ENCODE peak calls at places on chromosomes 12 and 14, in nine cellular contexts. One of them, this sample, is unnamed.

GRCh38 chr12:25263594-25263993 is 12.9 kb upstream of the KRAS start:
- DNase-seq in nucleus accumbens: no peak
- DNase-seq in activated CD8-positive, alpha-beta memory T cell treated with anti-CD3 and anti-CD28 coated beads for 1 hour: no peak
- DNase-seq in suprapubic skin: no peak
- DNase-seq in HFFc6: no peak
- DNase-seq in left cardiac atrium: no peak
- DNase-seq in H7: no peak
- DNase-seq in heart right ventricle: no peak
- DNase-seq in activated CD4-positive, alpha-beta T cell treated with anti-CD3 and anti-CD28 coated beads, Interleukin-2, amount 10 ng/mL, durations not matched to agents 7 days and 5 days: no peak
- DNase-seq in this sample: no peak

GRCh38 chr12:87678453-87678852 is 350.7 kb downstream of the C12orf50 start:
- DNase-seq in nucleus accumbens: no peak
- DNase-seq in activated CD8-positive, alpha-beta memory T cell treated with anti-CD3 and anti-CD28 coated beads for 1 hour: no peak
- DNase-seq in suprapubic skin: no peak
- DNase-seq in HFFc6: no peak
- DNase-seq in left cardiac atrium: no peak
- DNase-seq in H7: no peak
- DNase-seq in heart right ventricle: no peak
- DNase-seq in activated CD4-positive, alpha-beta T cell treated with anti-CD3 and anti-CD28 coated beads, Interleukin-2, amount 10 ng/mL, durations not matched to agents 7 days and 5 days: no peak
- DNase-seq in this sample: no peak

GRCh38 chr14:38522724-38523123 is 266.8 kb upstream of the CLEC14A start:
- DNase-seq in nucleus accumbens: no peak
- DNase-seq in activated CD8-positive, alpha-beta memory T cell treated with anti-CD3 and anti-CD28 coated beads for 1 hour: no peak
- DNase-seq in suprapubic skin: no peak
- DNase-seq in HFFc6: no peak
- DNase-seq in left cardiac atrium: no peak
- DNase-seq in H7: no peak
- DNase-seq in heart right ventricle: no peak
- DNase-seq in activated CD4-positive, alpha-beta T cell treated with anti-CD3 and anti-CD28 coated beads, Interleukin-2, amount 10 ng/mL, durations not matched to agents 7 days and 5 days: no peak
- DNase-seq in this sample: no peak

GRCh38 chr12:106840217-106840616 is 65.7 kb downstream of the RIC8B start:
- DNase-seq in nucleus accumbens: no peak
- DNase-seq in activated CD8-positive, alpha-beta memory T cell treated with anti-CD3 and anti-CD28 coated beads for 1 hour: no peak
- DNase-seq in suprapubic skin: no peak
- DNase-seq in HFFc6: peak; percentile 23
- DNase-seq in left cardiac atrium: no peak
- DNase-seq in H7: peak; percentile 37
- DNase-seq in heart right ventricle: no peak
- DNase-seq in activated CD4-positive, alpha-beta T cell treated with anti-CD3 and anti-CD28 coated beads, Interleukin-2, amount 10 ng/mL, durations not matched to agents 7 days and 5 days: no peak
- DNase-seq in this sample: no peak

GRCh38 chr12:6700646-6701051 is at the start of gene PIANP:
- DNase-seq in nucleus accumbens: no peak
- DNase-seq in activated CD8-positive, alpha-beta memory T cell treated with anti-CD3 and anti-CD28 coated beads for 1 hour: no peak
- DNase-seq in suprapubic skin: no peak
- DNase-seq in HFFc6: no peak
- DNase-seq in left cardiac atrium: peak; percentile 45
- DNase-seq in H7: peak; percentile 87
- DNase-seq in heart right ventricle: no peak
- DNase-seq in activated CD4-positive, alpha-beta T cell treated with anti-CD3 and anti-CD28 coated beads, Interleukin-2, amount 10 ng/mL, durations not matched to agents 7 days and 5 days: peak; percentile 54
- DNase-seq in this sample: no peak

GRCh38 chr12:14716848-14717444 is 20.5 kb upstream of the GUCY2C start:
- DNase-seq in nucleus accumbens: no peak
- DNase-seq in activated CD8-positive, alpha-beta memory T cell treated with anti-CD3 and anti-CD28 coated beads for 1 hour: peak; percentile 13
- DNase-seq in suprapubic skin: no peak
- DNase-seq in HFFc6: peak; percentile 30
- DNase-seq in left cardiac atrium: no peak
- DNase-seq in H7: peak; percentile 58
- DNase-seq in heart right ventricle: peak; percentile 18
- DNase-seq in activated CD4-positive, alpha-beta T cell treated with anti-CD3 and anti-CD28 coated beads, Interleukin-2, amount 10 ng/mL, durations not matched to agents 7 days and 5 days: peak; percentile 63
- DNase-seq in this sample: no peak

GRCh38 chr14:99129998-99130397 is 142.0 kb downstream of the BCL11B start:
- DNase-seq in nucleus accumbens: no peak
- DNase-seq in activated CD8-positive, alpha-beta memory T cell treated with anti-CD3 and anti-CD28 coated beads for 1 hour: no peak
- DNase-seq in suprapubic skin: no peak
- DNase-seq in HFFc6: no peak
- DNase-seq in left cardiac atrium: no peak
- DNase-seq in H7: no peak
- DNase-seq in heart right ventricle: no peak
- DNase-seq in activated CD4-positive, alpha-beta T cell treated with anti-CD3 and anti-CD28 coated beads, Interleukin-2, amount 10 ng/mL, durations not matched to agents 7 days and 5 days: no peak
- DNase-seq in this sample: no peak

GRCh38 chr12:12008931-12009611 is 61.7 kb upstream of the BCL2L14 start:
- DNase-seq in nucleus accumbens: no peak
- DNase-seq in activated CD8-positive, alpha-beta memory T cell treated with anti-CD3 and anti-CD28 coated beads for 1 hour: no peak
- DNase-seq in suprapubic skin: no peak
- DNase-seq in HFFc6: peak; percentile 62
- DNase-seq in left cardiac atrium: no peak
- DNase-seq in H7: peak; percentile 83
- DNase-seq in heart right ventricle: no peak
- DNase-seq in activated CD4-positive, alpha-beta T cell treated with anti-CD3 and anti-CD28 coated beads, Interleukin-2, amount 10 ng/mL, durations not matched to agents 7 days and 5 days: peak; percentile 66
- DNase-seq in this sample: no peak

GRCh38 chr12:57229634-57230380 is at the start of gene SHMT2:
- DNase-seq in nucleus accumbens: peak; percentile 91
- DNase-seq in activated CD8-positive, alpha-beta memory T cell treated with anti-CD3 and anti-CD28 coated beads for 1 hour: peak; percentile 85
- DNase-seq in suprapubic skin: peak; percentile 95
- DNase-seq in HFFc6: peak; percentile 92
- DNase-seq in left cardiac atrium: peak; percentile 98
- DNase-seq in H7: peak; percentile 98
- DNase-seq in heart right ventricle: peak; percentile 95
- DNase-seq in activated CD4-positive, alpha-beta T cell treated with anti-CD3 and anti-CD28 coated beads, Interleukin-2, amount 10 ng/mL, durations not matched to agents 7 days and 5 days: peak; percentile 96
- DNase-seq in this sample: no peak

GRCh38 chr12:123946152-123946515 is 26.5 kb downstream of the CCDC92 start:
- DNase-seq in nucleus accumbens: no peak
- DNase-seq in activated CD8-positive, alpha-beta memory T cell treated with anti-CD3 and anti-CD28 coated beads for 1 hour: no peak
- DNase-seq in suprapubic skin: no peak
- DNase-seq in HFFc6: no peak
- DNase-seq in left cardiac atrium: no peak
- DNase-seq in H7: peak; percentile 27
- DNase-seq in heart right ventricle: no peak
- DNase-seq in activated CD4-positive, alpha-beta T cell treated with anti-CD3 and anti-CD28 coated beads, Interleukin-2, amount 10 ng/mL, durations not matched to agents 7 days and 5 days: no peak
- DNase-seq in this sample: no peak

GRCh38 chr14:36238666-36239363 is 62.3 kb upstream of the PTCSC3 start:
- DNase-seq in nucleus accumbens: no peak
- DNase-seq in activated CD8-positive, alpha-beta memory T cell treated with anti-CD3 and anti-CD28 coated beads for 1 hour: no peak
- DNase-seq in suprapubic skin: no peak
- DNase-seq in HFFc6: peak; percentile 39
- DNase-seq in left cardiac atrium: no peak
- DNase-seq in H7: no peak
- DNase-seq in heart right ventricle: no peak
- DNase-seq in activated CD4-positive, alpha-beta T cell treated with anti-CD3 and anti-CD28 coated beads, Interleukin-2, amount 10 ng/mL, durations not matched to agents 7 days and 5 days: no peak
- DNase-seq in this sample: no peak

GRCh38 chr14:103290494-103290893 is 43.5 kb upstream of the EIF5 start:
- DNase-seq in nucleus accumbens: no peak
- DNase-seq in activated CD8-positive, alpha-beta memory T cell treated with anti-CD3 and anti-CD28 coated beads for 1 hour: no peak
- DNase-seq in suprapubic skin: no peak
- DNase-seq in HFFc6: no peak
- DNase-seq in left cardiac atrium: no peak
- DNase-seq in H7: no peak
- DNase-seq in heart right ventricle: no peak
- DNase-seq in activated CD4-positive, alpha-beta T cell treated with anti-CD3 and anti-CD28 coated beads, Interleukin-2, amount 10 ng/mL, durations not matched to agents 7 days and 5 days: no peak
- DNase-seq in this sample: no peak

GRCh38 chr12:112308652-112309051 is 73.6 kb downstream of the HECTD4 start:
- DNase-seq in nucleus accumbens: no peak
- DNase-seq in activated CD8-positive, alpha-beta memory T cell treated with anti-CD3 and anti-CD28 coated beads for 1 hour: no peak
- DNase-seq in suprapubic skin: no peak
- DNase-seq in HFFc6: no peak
- DNase-seq in left cardiac atrium: no peak
- DNase-seq in H7: no peak
- DNase-seq in heart right ventricle: no peak
- DNase-seq in activated CD4-positive, alpha-beta T cell treated with anti-CD3 and anti-CD28 coated beads, Interleukin-2, amount 10 ng/mL, durations not matched to agents 7 days and 5 days: no peak
- DNase-seq in this sample: no peak

GRCh38 chr14:31263485-31264133 is 56.0 kb upstream of the HECTD1 start:
- DNase-seq in nucleus accumbens: peak; percentile 15
- DNase-seq in activated CD8-positive, alpha-beta memory T cell treated with anti-CD3 and anti-CD28 coated beads for 1 hour: no peak
- DNase-seq in suprapubic skin: peak; percentile 80
- DNase-seq in HFFc6: peak; percentile 100
- DNase-seq in left cardiac atrium: peak; percentile 61
- DNase-seq in H7: no peak
- DNase-seq in heart right ventricle: peak; percentile 17
- DNase-seq in activated CD4-positive, alpha-beta T cell treated with anti-CD3 and anti-CD28 coated beads, Interleukin-2, amount 10 ng/mL, durations not matched to agents 7 days and 5 days: no peak
- DNase-seq in this sample: no peak

GRCh38 chr12:54364413-54364812 is at the start of gene GPR84:
- DNase-seq in nucleus accumbens: no peak
- DNase-seq in activated CD8-positive, alpha-beta memory T cell treated with anti-CD3 and anti-CD28 coated beads for 1 hour: no peak
- DNase-seq in suprapubic skin: no peak
- DNase-seq in HFFc6: no peak
- DNase-seq in left cardiac atrium: no peak
- DNase-seq in H7: no peak
- DNase-seq in heart right ventricle: no peak
- DNase-seq in activated CD4-positive, alpha-beta T cell treated with anti-CD3 and anti-CD28 coated beads, Interleukin-2, amount 10 ng/mL, durations not matched to agents 7 days and 5 days: peak; percentile 46
- DNase-seq in this sample: no peak

GRCh38 chr14:103547941-103548462 is 14.5 kb downstream of the BAG5 start:
- DNase-seq in nucleus accumbens: no peak
- DNase-seq in activated CD8-positive, alpha-beta memory T cell treated with anti-CD3 and anti-CD28 coated beads for 1 hour: no peak
- DNase-seq in suprapubic skin: no peak
- DNase-seq in HFFc6: no peak
- DNase-seq in left cardiac atrium: peak; percentile 19
- DNase-seq in H7: peak; percentile 69
- DNase-seq in heart right ventricle: no peak
- DNase-seq in activated CD4-positive, alpha-beta T cell treated with anti-CD3 and anti-CD28 coated beads, Interleukin-2, amount 10 ng/mL, durations not matched to agents 7 days and 5 days: no peak
- DNase-seq in this sample: no peak

GRCh38 chr12:71935594-71935993 is 3.1 kb upstream of the TPH2 start:
- DNase-seq in nucleus accumbens: no peak
- DNase-seq in activated CD8-positive, alpha-beta memory T cell treated with anti-CD3 and anti-CD28 coated beads for 1 hour: no peak
- DNase-seq in suprapubic skin: no peak
- DNase-seq in HFFc6: no peak
- DNase-seq in left cardiac atrium: no peak
- DNase-seq in H7: no peak
- DNase-seq in heart right ventricle: no peak
- DNase-seq in activated CD4-positive, alpha-beta T cell treated with anti-CD3 and anti-CD28 coated beads, Interleukin-2, amount 10 ng/mL, durations not matched to agents 7 days and 5 days: no peak
- DNase-seq in this sample: no peak

GRCh38 chr14:72528059-72528950 is 365.6 kb downstream of the DPF3 start:
- DNase-seq in nucleus accumbens: no peak
- DNase-seq in activated CD8-positive, alpha-beta memory T cell treated with anti-CD3 and anti-CD28 coated beads for 1 hour: no peak
- DNase-seq in suprapubic skin: no peak
- DNase-seq in HFFc6: peak; percentile 24
- DNase-seq in left cardiac atrium: no peak
- DNase-seq in H7: no peak
- DNase-seq in heart right ventricle: no peak
- DNase-seq in activated CD4-positive, alpha-beta T cell treated with anti-CD3 and anti-CD28 coated beads, Interleukin-2, amount 10 ng/mL, durations not matched to agents 7 days and 5 days: no peak
- DNase-seq in this sample: no peak

GRCh38 chr12:120592121-120593049 is 11.2 kb upstream of the POP5 start:
- DNase-seq in nucleus accumbens: no peak
- DNase-seq in activated CD8-positive, alpha-beta memory T cell treated with anti-CD3 and anti-CD28 coated beads for 1 hour: no peak
- DNase-seq in suprapubic skin: no peak
- DNase-seq in HFFc6: no peak
- DNase-seq in left cardiac atrium: no peak
- DNase-seq in H7: no peak
- DNase-seq in heart right ventricle: no peak
- DNase-seq in activated CD4-positive, alpha-beta T cell treated with anti-CD3 and anti-CD28 coated beads, Interleukin-2, amount 10 ng/mL, durations not matched to agents 7 days and 5 days: no peak
- DNase-seq in this sample: no peak

GRCh38 chr12:21169878-21170472 is 39.0 kb downstream of the SLCO1B1 start:
- DNase-seq in nucleus accumbens: no peak
- DNase-seq in activated CD8-positive, alpha-beta memory T cell treated with anti-CD3 and anti-CD28 coated beads for 1 hour: no peak
- DNase-seq in suprapubic skin: no peak
- DNase-seq in HFFc6: peak; percentile 4
- DNase-seq in left cardiac atrium: no peak
- DNase-seq in H7: peak; percentile 46
- DNase-seq in heart right ventricle: no peak
- DNase-seq in activated CD4-positive, alpha-beta T cell treated with anti-CD3 and anti-CD28 coated beads, Interleukin-2, amount 10 ng/mL, durations not matched to agents 7 days and 5 days: peak; percentile 39
- DNase-seq in this sample: no peak

GRCh38 chr12:80187660-80188090 is 88.3 kb downstream of the OTOGL start:
- DNase-seq in nucleus accumbens: no peak
- DNase-seq in activated CD8-positive, alpha-beta memory T cell treated with anti-CD3 and anti-CD28 coated beads for 1 hour: no peak
- DNase-seq in suprapubic skin: no peak
- DNase-seq in HFFc6: peak; percentile 34
- DNase-seq in left cardiac atrium: peak; percentile 52
- DNase-seq in H7: no peak
- DNase-seq in heart right ventricle: peak; percentile 77
- DNase-seq in activated CD4-positive, alpha-beta T cell treated with anti-CD3 and anti-CD28 coated beads, Interleukin-2, amount 10 ng/mL, durations not matched to agents 7 days and 5 days: peak; percentile 22
- DNase-seq in this sample: no peak

GRCh38 chr12:20514598-20514997 is 146.3 kb downstream of the PDE3A start:
- DNase-seq in nucleus accumbens: no peak
- DNase-seq in activated CD8-positive, alpha-beta memory T cell treated with anti-CD3 and anti-CD28 coated beads for 1 hour: no peak
- DNase-seq in suprapubic skin: no peak
- DNase-seq in HFFc6: no peak
- DNase-seq in left cardiac atrium: no peak
- DNase-seq in H7: no peak
- DNase-seq in heart right ventricle: no peak
- DNase-seq in activated CD4-positive, alpha-beta T cell treated with anti-CD3 and anti-CD28 coated beads, Interleukin-2, amount 10 ng/mL, durations not matched to agents 7 days and 5 days: no peak
- DNase-seq in this sample: no peak

GRCh38 chr12:27451416-27451815 is 4.9 kb downstream of the SMCO2 start:
- DNase-seq in nucleus accumbens: no peak
- DNase-seq in activated CD8-positive, alpha-beta memory T cell treated with anti-CD3 and anti-CD28 coated beads for 1 hour: no peak
- DNase-seq in suprapubic skin: no peak
- DNase-seq in HFFc6: no peak
- DNase-seq in left cardiac atrium: no peak
- DNase-seq in H7: no peak
- DNase-seq in heart right ventricle: no peak
- DNase-seq in activated CD4-positive, alpha-beta T cell treated with anti-CD3 and anti-CD28 coated beads, Interleukin-2, amount 10 ng/mL, durations not matched to agents 7 days and 5 days: no peak
- DNase-seq in this sample: no peak

GRCh38 chr12:110039085-110039807 is 9.1 kb downstream of the C12orf76 start:
- DNase-seq in nucleus accumbens: no peak
- DNase-seq in activated CD8-positive, alpha-beta memory T cell treated with anti-CD3 and anti-CD28 coated beads for 1 hour: no peak
- DNase-seq in suprapubic skin: no peak
- DNase-seq in HFFc6: peak; percentile 96
- DNase-seq in left cardiac atrium: no peak
- DNase-seq in H7: no peak
- DNase-seq in heart right ventricle: no peak
- DNase-seq in activated CD4-positive, alpha-beta T cell treated with anti-CD3 and anti-CD28 coated beads, Interleukin-2, amount 10 ng/mL, durations not matched to agents 7 days and 5 days: peak; percentile 47
- DNase-seq in this sample: no peak